ENCODE peak calls at places on chromosomes 12 and 14, in ten cellular contexts. W is SJSA1, N is fibroblast of lung, C is NT2/D1, P is GM23338, H is fibroblast of mammary gland, X is astrocyte of the cerebellum, K is cardiac muscle cell, I is stomach, E is choroid plexus epithelial cell. U is an unnamed sample.

GRCh38 chr14:101408077-101408831 is 153.0 kb upstream of the DIO3 start:
- DNase-seq in W (no peak), N (peak; percentile 98), C (no peak), P (no peak), H (peak; percentile 46), X (peak; percentile 40), K (peak; percentile 69), I (no peak), E (peak; percentile 80), U (no peak)

GRCh38 chr14:76473381-76474263 is 97.7 kb downstream of the ESRRB start:
- DNase-seq in W (no peak), N (no peak), C (no peak), P (peak; percentile 56), H (no peak), X (no peak), K (peak; percentile 17), I (no peak), E (peak; percentile 21), U (no peak)

GRCh38 chr12:93626160-93626559 is 51.0 kb upstream of the CRADD start:
- DNase-seq in W (no peak), N (no peak), C (no peak), P (no peak), H (no peak), X (no peak), K (no peak), I (no peak), E (peak; percentile 85), U (no peak)

GRCh38 chr12:10018390-10018789 is 8.0 kb downstream of the CLEC12B start:
- DNase-seq in W (no peak), N (peak; percentile 66), C (no peak), P (no peak), H (no peak), X (no peak), K (no peak), I (no peak), E (no peak), U (no peak)

GRCh38 chr12:91316825-91317224 is 134.2 kb upstream of the DCN start:
- DNase-seq in W (peak; percentile 59), N (peak; percentile 66), C (no peak), P (no peak), H (peak; percentile 62), X (no peak), K (peak; percentile 40), I (no peak), E (peak; percentile 52), U (no peak)

GRCh38 chr12:109625131-109625559 is 51.6 kb downstream of the MVK start:
- DNase-seq in W (no peak), N (no peak), C (no peak), P (no peak), H (peak; percentile 60), X (no peak), K (peak; percentile 20), I (no peak), E (peak; percentile 44), U (no peak)

GRCh38 chr14:74945852-74946658 is 9.3 kb downstream of the PGF start:
- DNase-seq in W (peak; percentile 45), N (peak; percentile 67), C (peak; percentile 39), P (peak; percentile 90), H (peak; percentile 67), X (no peak), K (peak; percentile 77), I (peak; percentile 78), E (peak; percentile 76), U (no peak)

GRCh38 chr12:50390284-50390683 is 6.1 kb downstream of the FAM186A start:
- DNase-seq in W (peak; percentile 65), N (peak; percentile 73), C (no peak), P (no peak), H (peak; percentile 92), X (peak; percentile 80), K (peak; percentile 92), I (no peak), E (peak; percentile 91), U (peak; percentile 84)

GRCh38 chr14:67987596-67987995 is 168.0 kb downstream of the RAD51B start:
- DNase-seq in W (peak; percentile 71), N (peak; percentile 95), C (no peak), P (no peak), H (peak; percentile 90), X (peak; percentile 97), K (peak; percentile 95), I (no peak), E (peak; percentile 98), U (peak; percentile 28)

GRCh38 chr12:53978477-53979356 is 4.0 kb upstream of the HOTAIR start:
- DNase-seq in W (peak; percentile 85), N (no peak), C (no peak), P (peak; percentile 58), H (no peak), X (no peak), K (no peak), I (no peak), E (no peak), U (no peak)

GRCh38 chr12:43540474-43540873 is 11.5 kb downstream of the ADAMTS20 start:
- DNase-seq in W (no peak), N (no peak), C (no peak), P (no peak), H (no peak), X (no peak), K (no peak), I (no peak), E (no peak), U (no peak)

GRCh38 chr12:115973968-115974765 is 303.3 kb downstream of the MED13L start:
- DNase-seq in W (no peak), N (no peak), C (no peak), P (no peak), H (no peak), X (no peak), K (no peak), I (no peak), E (peak; percentile 41), U (no peak)

GRCh38 chr12:105822131-105823103 is 316.3 kb downstream of the NUAK1 start:
- DNase-seq in W (no peak), N (no peak), C (no peak), P (no peak), H (no peak), X (peak; percentile 44), K (no peak), I (no peak), E (no peak), U (no peak)

DNA sequence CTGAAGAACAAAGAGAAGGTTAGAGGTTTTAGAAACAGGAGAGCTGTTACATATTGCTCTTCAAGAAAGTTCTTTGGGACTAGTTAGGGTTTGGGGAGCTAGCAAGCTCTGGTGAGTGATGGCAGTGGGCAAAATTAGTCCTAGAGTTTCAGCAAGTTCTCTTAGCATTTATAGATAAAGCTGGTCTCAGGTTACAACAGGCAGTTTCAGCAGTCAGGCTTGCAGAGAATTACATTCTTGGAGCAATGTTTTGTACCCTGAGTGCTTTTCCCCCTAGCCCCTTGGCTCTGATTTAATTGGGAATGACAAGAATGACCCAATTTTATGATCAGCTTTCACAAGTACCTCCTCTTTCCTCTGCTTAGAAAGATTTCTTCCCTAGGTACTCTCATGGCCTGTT is 21.4 kb upstream of the EID3 start:
- DNase-seq in W (no peak), N (peak; percentile 67), C (no peak), P (no peak), H (no peak), X (no peak), K (peak; percentile 59), I (no peak), E (peak; percentile 75), U (no peak)
- H3K4me3 ChIP-seq in W (no peak overlapping the region), N (no peak overlapping the region), C (no peak overlapping the region), P (no peak overlapping the region), H (no peak overlapping the region), X (no peak overlapping the region), K (no peak overlapping the region), I (no peak overlapping the region), E (no peak overlapping the region), U (no peak overlapping the region)

DNA sequence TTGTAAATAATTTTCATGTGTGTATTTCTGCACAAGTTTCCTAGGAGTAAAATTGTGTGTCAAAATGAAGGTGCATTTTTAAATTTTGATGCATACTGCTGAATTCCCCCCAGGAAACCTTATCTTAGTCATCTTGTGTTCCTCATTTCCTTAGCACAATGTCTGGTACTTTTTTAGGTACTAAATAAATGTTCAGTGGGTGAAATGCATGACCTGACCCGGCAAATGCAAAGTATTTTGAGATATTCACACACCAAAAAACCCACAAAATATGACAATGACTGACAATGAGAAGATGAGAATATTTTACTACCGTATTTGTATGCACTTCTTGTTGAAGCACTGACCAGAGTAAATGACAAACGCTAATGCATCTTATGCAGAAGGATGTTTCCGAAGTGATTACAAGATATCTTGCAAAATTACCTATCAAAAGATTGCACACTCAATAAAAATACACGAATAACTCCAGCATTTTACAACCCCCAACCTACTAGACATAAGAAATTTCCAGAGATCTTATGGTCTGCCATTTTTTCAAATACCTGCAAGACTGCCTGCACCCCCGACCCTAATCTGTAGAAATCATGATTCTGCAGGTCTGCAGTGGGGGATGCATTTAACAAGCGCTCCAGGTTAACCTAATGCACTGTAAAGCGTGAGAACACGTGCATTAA is 895 bp upstream of the PRKAB1 start:
- DNase-seq in W (no peak), N (no peak), C (no peak), P (no peak), H (no peak), X (no peak), K (no peak), I (no peak), E (no peak), U (no peak)
- H3K4me3 ChIP-seq in W (peak overlapping the region; percentile 77), N (peak overlapping the region; percentile 100), C (peak overlapping the region; percentile 30), P (peak overlapping the region; percentile 96), H (peak overlapping the region; percentile 94), X (peak overlapping the region; percentile 94), K (peak overlapping the region; percentile 9), I (peak overlapping the region; percentile 91), E (peak overlapping the region; percentile 41), U (peak overlapping the region; percentile 20)

GRCh38 chr12:113420996-113421595 is 1.1 kb upstream of the SDSL start:
- DNase-seq in W (no peak), N (no peak), C (no peak), P (no peak), H (no peak), X (no peak), K (no peak), I (no peak), E (no peak), U (no peak)

GRCh38 chr12:113422030-113422900 is at the start of gene SDSL:
- DNase-seq in W (peak; percentile 81), N (peak; percentile 88), C (peak; percentile 66), P (peak; percentile 59), H (peak; percentile 83), X (no peak), K (peak; percentile 88), I (peak; percentile 73), E (peak; percentile 73), U (peak; percentile 85)

GRCh38 chr12:113424915-113425823 is 3.0 kb downstream of the SDSL start:
- DNase-seq in W (peak; percentile 46), N (peak; percentile 63), C (peak; percentile 58), P (peak; percentile 71), H (peak; percentile 53), X (no peak), K (peak; percentile 75), I (peak; percentile 61), E (peak; percentile 76), U (no peak)

GRCh38 chr12:113425960-113426453 is 3.8 kb downstream of the SDSL start:
- DNase-seq in W (no peak), N (no peak), C (peak; percentile 42), P (peak; percentile 72), H (no peak), X (no peak), K (no peak), I (no peak), E (no peak), U (no peak)

GRCh38 chr12:113422929-113423669 is 919 bp downstream of the SDSL start:
- DNase-seq in W (peak; percentile 3), N (no peak), C (no peak), P (no peak), H (peak; percentile 8), X (no peak), K (no peak), I (no peak), E (no peak), U (no peak)
- H3K4me3 ChIP-seq in W (peak overlapping the region; percentile 51), N (peak overlapping the region; percentile 81), C (peak overlapping the region; percentile 65), P (no peak overlapping the region), H (peak overlapping the region; percentile 63), X (peak overlapping the region; percentile 51), K (peak overlapping the region; percentile 27), I (peak overlapping the region; percentile 55), E (peak overlapping the region; percentile 62), U (peak overlapping the region; percentile 62)

GRCh38 chr14:70833884-70834283 is 24.6 kb upstream of the MAP3K9 start:
- DNase-seq in W (no peak), N (no peak), C (no peak), P (no peak), H (no peak), X (no peak), K (no peak), I (no peak), E (no peak), U (no peak)
- H3K4me3 ChIP-seq in W (no peak overlapping the region), N (no peak overlapping the region), C (no peak overlapping the region), P (no peak overlapping the region), H (no peak overlapping the region), X (no peak overlapping the region), K (no peak overlapping the region), I (no peak overlapping the region), E (no peak overlapping the region), U (no peak overlapping the region)

U was measured in kidney epithelial cell.